ENCODE peak calls at places on chromosomes 7 and 10, in four cellular contexts. F is LoVo, V is left lung, X is fibroblast of lung. B is an unnamed sample.

GRCh38 chr10:35942052-35942451 is 300.0 kb upstream of the FZD8 start:
- DNase-seq in V (no peak), X (no peak), F (no peak), B (no peak)

GRCh38 chr10:13894412-13895093 is 307.8 kb downstream of the PRPF18 start:
- DNase-seq in V (no peak), X (peak; percentile 42), F (no peak), B (peak; percentile 14)

GRCh38 chr10:26931223-26931622 is 70.5 kb upstream of the ABI1 start:
- DNase-seq in X (no peak), F (peak; percentile 4), V (no peak), B (peak; percentile 6)

GRCh38 chr7:40765633-40766032 is 630.8 kb downstream of the SUGCT start:
- DNase-seq in X (no peak), F (no peak), V (no peak), B (no peak)

GRCh38 chr10:129788211-129788610 is 175.9 kb downstream of the EBF3 start:
- DNase-seq in F (no peak), V (no peak), X (no peak), B (no peak)

GRCh38 chr7:36017111-36017510 is 135.9 kb upstream of the EEPD1 start:
- DNase-seq in X (no peak), V (no peak), F (no peak), B (no peak)

GRCh38 chr10:49375611-49376010 is 20.3 kb downstream of the DRGX start:
- DNase-seq in F (no peak), X (no peak), V (no peak), B (no peak)

GRCh38 chr7:1175967-1176851 is 16.2 kb upstream of the ZFAND2A start:
- DNase-seq in X (peak; percentile 53), F (peak; percentile 80), V (peak; percentile 80), B (peak; percentile 76)

GRCh38 chr10:104406715-104407517 is 53.3 kb downstream of the CFAP58 start:
- DNase-seq in F (no peak), X (peak; percentile 57), V (no peak), B (peak; percentile 50)

GRCh38 chr7:36796850-36797618 is 72.7 kb upstream of the AOAH start:
- DNase-seq in X (no peak), V (no peak), F (no peak), B (no peak)

GRCh38 chr7:151628846-151629604 is 109.3 kb upstream of the RHEB start:
- DNase-seq in V (no peak), F (no peak), X (no peak), B (no peak)

GRCh38 chr7:30932562-30932961 is 20.9 kb downstream of the AQP1 start:
- DNase-seq in V (no peak), F (no peak), X (peak; percentile 8), B (peak; percentile 30)

GRCh38 chr10:89515031-89515841 is 20.2 kb downstream of the SLC16A12 start:
- DNase-seq in F (no peak), X (peak; percentile 100), V (no peak), B (peak; percentile 93)

GRCh38 chr7:34104992-34105391 is 199.7 kb downstream of the BMPER start:
- DNase-seq in X (peak; percentile 6), V (no peak), F (no peak), B (no peak)

GRCh38 chr7:36677769-36678435 is 46.4 kb downstream of the AOAH start:
- DNase-seq in F (no peak), X (no peak), V (no peak), B (no peak)

GRCh38 chr7:2730846-2731770 is 43.1 kb downstream of the AMZ1 start:
- DNase-seq in V (no peak), X (no peak), F (no peak), B (no peak)

GRCh38 chr10:5603091-5603847 is 63.1 kb downstream of the ASB13 start:
- DNase-seq in X (no peak), V (no peak), F (no peak), B (no peak)

GRCh38 chr7:130242198-130243014 is 24.3 kb upstream of the CPA2 start:
- DNase-seq in V (no peak), X (peak; percentile 89), F (peak; percentile 40), B (peak; percentile 90)

GRCh38 chr10:124666494-124666893 is 77.7 kb downstream of the FAM53B start:
- DNase-seq in V (no peak), X (no peak), F (no peak), B (no peak)

GRCh38 chr7:128891110-128891941 is 19.2 kb downstream of the KCP start:
- DNase-seq in X (no peak), V (no peak), F (no peak), B (no peak)

GRCh38 chr10:68666280-68666760 is 54.7 kb upstream of the CCAR1 start:
- DNase-seq in X (peak; percentile 94), V (no peak), F (peak; percentile 15), B (peak; percentile 69)

GRCh38 chr10:103884681-103885139 is 29.3 kb upstream of the SH3PXD2A start:
- DNase-seq in V (no peak), X (peak; percentile 32), F (peak; percentile 58), B (peak; percentile 66)

GRCh38 chr7:150875791-150876190 is 23.5 kb downstream of the AOC1 start:
- DNase-seq in V (no peak), X (no peak), F (no peak), B (no peak)

GRCh38 chr10:87921934-87922688 is 58.7 kb downstream of the PTEN start:
- DNase-seq in X (no peak), F (no peak), V (no peak), B (no peak)

B was measured in RPMI7951.